ENCODE peak calls at places on chromosome 12, in four cellular contexts. O, R, A and J are unnamed samples.
A peak's percentile ranks its signal among the peaks of the same experiment; 100 is the strongest.

GRCh38 chr12:102479099-102479887 is 1.1 kb downstream of the IGF1 start:
- DNase-seq in O (no peak), A (no peak), R (no peak), J (peak; percentile 19)

GRCh38 chr12:57119294-57119693 is 8.1 kb upstream of the STAT6 start:
- DNase-seq in O (no peak), R (no peak), A (no peak), J (no peak)

GRCh38 chr12:21248679-21249078 is 86.0 kb downstream of the SLCO1A2 start:
- DNase-seq in A (peak; percentile 1), R (no peak), O (no peak), J (peak; percentile 15)

GRCh38 chr12:19031032-19031431 is 98.5 kb upstream of the PLEKHA5 start:
- DNase-seq in A (no peak), R (no peak), O (no peak), J (peak; percentile 87)

GRCh38 chr12:1474567-1475153 is 119.7 kb downstream of the FBXL14 start:
- DNase-seq in O (no peak), R (no peak), A (peak; percentile 31), J (peak; percentile 41)

GRCh38 chr12:53047221-53048032 is 2.4 kb upstream of the TNS2 start:
- DNase-seq in A (peak; percentile 95), O (peak; percentile 79), R (peak; percentile 76), J (peak; percentile 51)

GRCh38 chr12:113271853-113272561 is 50.7 kb downstream of the TPCN1 start:
- DNase-seq in A (peak; percentile 67), R (no peak), O (peak; percentile 74), J (peak; percentile 59)

GRCh38 chr12:93812616-93813015 is 135.4 kb downstream of the CRADD start:
- DNase-seq in R (no peak), A (no peak), O (no peak), J (no peak)

GRCh38 chr12:121534495-121535148 is 46.2 kb downstream of the KDM2B start:
- DNase-seq in R (no peak), A (no peak), O (no peak), J (no peak)

GRCh38 chr12:107450541-107450940 is 235.1 kb upstream of the PWP1 start:
- DNase-seq in A (no peak), R (no peak), O (no peak), J (no peak)

GRCh38 chr12:123942911-123943648 is 29.6 kb downstream of the CCDC92 start:
- DNase-seq in R (no peak), A (no peak), O (no peak), J (no peak)

GRCh38 chr12:20731274-20731673 is 36.1 kb downstream of the SLCO1C1 start:
- DNase-seq in R (no peak), O (no peak), A (no peak), J (no peak)

GRCh38 chr12:32494676-32495075 is 95.3 kb downstream of the FGD4 start:
- DNase-seq in O (no peak), A (no peak), R (no peak), J (peak; percentile 30)

GRCh38 chr12:38934696-38935095 is 29.3 kb upstream of the CPNE8 start:
- DNase-seq in O (no peak), A (no peak), R (no peak), J (peak; percentile 19)

GRCh38 chr12:108854453-108855283 is 2.7 kb downstream of the SSH1 start:
- DNase-seq in R (no peak), O (peak; percentile 42), A (no peak), J (peak; percentile 91)

GRCh38 chr12:47734725-47735480 is 9.6 kb upstream of the ENDOU start:
- DNase-seq in R (no peak), A (peak; percentile 27), O (no peak), J (no peak)

GRCh38 chr12:91178801-91179200 is 3.8 kb downstream of the DCN start:
- DNase-seq in A (no peak), O (no peak), R (no peak), J (no peak)

GRCh38 chr12:62044450-62044849 is 215.8 kb upstream of the USP15 start:
- DNase-seq in A (no peak), O (no peak), R (no peak), J (no peak)

GRCh38 chr12:57340104-57340503 is 89.1 kb upstream of the STAC3 start:
- DNase-seq in O (peak; percentile 89), R (no peak), A (no peak), J (no peak)

GRCh38 chr12:68207276-68207675 is 18.3 kb downstream of the IL26 start:
- DNase-seq in O (no peak), R (no peak), A (no peak), J (no peak)

GRCh38 chr12:42143401-42144173 is 1.1 kb downstream of the GXYLT1 start:
- DNase-seq in O (no peak), R (no peak), A (peak; percentile 34), J (peak; percentile 33)

GRCh38 chr12:96048392-96048969 is 13.1 kb upstream of the LTA4H start:
- DNase-seq in A (no peak), O (no peak), R (no peak), J (no peak)

GRCh38 chr12:111446044-111446581 is 40.4 kb downstream of the SH2B3 start:
- DNase-seq in R (no peak), A (peak; percentile 76), O (no peak), J (no peak)

GRCh38 chr12:72089678-72090077 is 151.0 kb downstream of the TPH2 start:
- DNase-seq in R (no peak), O (no peak), A (no peak), J (no peak)

GRCh38 chr12:57888407-57889157 is 42.1 kb upstream of the CTDSP2 start:
- DNase-seq in A (no peak), R (no peak), O (peak; percentile 54), J (peak; percentile 99)

GRCh38 chr12:62250671-62251608 is 9.3 kb upstream of the USP15 start:
- DNase-seq in O (no peak), R (no peak), A (no peak), J (peak; percentile 74)

GRCh38 chr12:13375583-13376413 is 179.3 kb downstream of the EMP1 start:
- DNase-seq in R (no peak), A (no peak), O (no peak), J (no peak)
- H3K4me3 ChIP-seq in R (no peak overlapping the region), A (no peak overlapping the region), O (no peak overlapping the region), J (no peak overlapping the region)

GRCh38 chr12:6751767-6752166 is 1.2 kb downstream of the MLF2 start:
- DNase-seq in O (no peak), A (no peak), R (no peak), J (no peak)

GRCh38 chr12:6750506-6750905 is 2.4 kb downstream of the MLF2 start:
- DNase-seq in O (no peak), R (no peak), A (no peak), J (peak; percentile 70)

GRCh38 chr12:6753772-6754356 is 923 bp upstream of the MLF2 start:
- DNase-seq in O (peak; percentile 55), R (no peak), A (no peak), J (no peak)

GRCh38 chr12:6752931-6753771 is at the start of gene MLF2:
- DNase-seq in R (peak; percentile 98), A (peak; percentile 99), O (peak; percentile 98), J (peak; percentile 99)

GRCh38 chr12:6752181-6752930 is 585 bp downstream of the MLF2 start:
- DNase-seq in O (peak; percentile 57), R (no peak), A (peak; percentile 82), J (peak; percentile 35)
- TF ChIP-seq CTCF in O (peak; percentile 12), R (no peak), A (peak; percentile 61), J (peak; percentile 36)

GRCh38 chr12:29256598-29256997 is 107.5 kb downstream of the FAR2 start:
- DNase-seq in R (no peak), A (no peak), O (no peak), J (no peak)

GRCh38 chr12:29249930-29250329 is 100.9 kb downstream of the FAR2 start:
- DNase-seq in A (no peak), O (no peak), R (no peak), J (no peak)

GRCh38 chr12:29253916-29254625 is 105.0 kb downstream of the FAR2 start:
- DNase-seq in O (no peak), R (no peak), A (no peak), J (no peak)

GRCh38 chr12:29255061-29255460 is 106.0 kb downstream of the FAR2 start:
- DNase-seq in O (no peak), R (no peak), A (peak; percentile 4), J (no peak)
- H3K4me3 ChIP-seq in O (no peak overlapping the region), R (no peak overlapping the region), A (no peak overlapping the region), J (no peak overlapping the region)

GRCh38 chr12:117331691-117332090 is 29.7 kb downstream of the NOS1 start:
- DNase-seq in A (no peak), R (no peak), O (no peak), J (no peak)
- TF ChIP-seq CTCF in A (no peak), R (no peak), O (no peak), J (no peak)

GRCh38 chr12:3081886-3082285 is 4.7 kb downstream of the TSPAN9 start:
- DNase-seq in O (no peak), R (no peak), A (no peak), J (no peak)

GRCh38 chr12:3085341-3086125 is 8.4 kb downstream of the TSPAN9 start:
- DNase-seq in R (no peak), A (no peak), O (no peak), J (no peak)

GRCh38 chr12:3084742-3085141 is 7.6 kb downstream of the TSPAN9 start:
- DNase-seq in R (no peak), A (no peak), O (no peak), J (no peak)

GRCh38 chr12:3083949-3084348 is 6.8 kb downstream of the TSPAN9 start:
- DNase-seq in O (no peak), A (no peak), R (no peak), J (no peak)

GRCh38 chr12:3083241-3083921 is 6.2 kb downstream of the TSPAN9 start:
- DNase-seq in R (no peak), A (no peak), O (peak; percentile 23), J (no peak)
- H3K4me3 ChIP-seq in R (no peak overlapping the region), A (no peak overlapping the region), O (no peak overlapping the region), J (no peak overlapping the region)

GRCh38 chr12:100348657-100349454 is 8.0 kb upstream of the SLC17A8 start:
- DNase-seq in A (peak; percentile 55), O (no peak), R (no peak), J (peak; percentile 47)
- TF ChIP-seq CTCF in A (peak; percentile 69), O (no peak), R (no peak), J (peak; percentile 29)